ENCODE peak calls at places on chromosome 22, in five cellular contexts. H is SK-N-SH, V is K562, I is GM12878, L is HepG2. E is an unnamed sample.
A peak's percentile ranks its signal among the peaks of the same experiment; 100 is the strongest.

GRCh38 chr22:27207907-27208306 is 550.5 kb downstream of the MIAT start:
- DNase-seq in H (no peak), V (no peak), I (no peak), L (no peak), E (no peak)

GRCh38 chr22:43777204-43777671 is 34.9 kb downstream of the EFCAB6 start:
- DNase-seq in H (no peak), V (peak; percentile 1), I (no peak), L (no peak), E (no peak)

GRCh38 chr22:23281406-23282088 is 101.2 kb downstream of the BCR start:
- DNase-seq in H (peak; percentile 93), V (peak; percentile 99), I (peak; percentile 25), L (peak; percentile 66), E (peak; percentile 19)

GRCh38 chr22:45468872-45469572 is 33.7 kb upstream of the FBLN1 start:
- DNase-seq in H (no peak), V (no peak), I (no peak), L (no peak), E (no peak)

GRCh38 chr22:23128269-23129108 is 13.3 kb downstream of the RSPH14 start:
- DNase-seq in H (peak; percentile 90), V (peak; percentile 98), I (no peak), L (peak; percentile 59), E (peak; percentile 59)

GRCh38 chr22:23984430-23984829 is 4.5 kb downstream of the GSTT2 start:
- DNase-seq in H (peak; percentile 52), V (no peak), I (no peak), L (no peak), E (peak; percentile 48)

GRCh38 chr22:29890760-29891159 is 7.8 kb downstream of the MTMR3 start:
- DNase-seq in H (no peak), V (no peak), I (no peak), L (peak; percentile 44), E (no peak)

GRCh38 chr22:45112136-45112879 is 51.4 kb upstream of the NUP50 start:
- DNase-seq in H (no peak), V (no peak), I (no peak), L (no peak), E (no peak)

GRCh38 chr22:45319319-45319675 is 9.6 kb downstream of the FAM118A start:
- DNase-seq in H (peak; percentile 60), V (no peak), I (no peak), L (no peak), E (no peak)

GRCh38 chr22:20998411-20999336 is 3.2 kb downstream of the THAP7 start:
- DNase-seq in H (no peak), V (peak; percentile 63), I (no peak), L (no peak), E (no peak)

GRCh38 chr22:47190276-47190956 is 428.0 kb downstream of the TBC1D22A start:
- DNase-seq in H (no peak), V (no peak), I (no peak), L (no peak), E (no peak)

GRCh38 chr22:29733362-29734322 is 13.8 kb downstream of the CABP7 start:
- DNase-seq in H (peak; percentile 83), V (peak; percentile 43), I (peak; percentile 17), L (no peak), E (no peak)

GRCh38 chr22:27984001-27984695 is 65.1 kb upstream of the PITPNB start:
- DNase-seq in H (no peak), V (no peak), I (no peak), L (no peak), E (no peak)

GRCh38 chr22:20430641-20431519 is 6.7 kb downstream of the SCARF2 start:
- DNase-seq in H (peak; percentile 57), V (no peak), I (no peak), L (no peak), E (peak; percentile 33)

GRCh38 chr22:46612904-46613605 is 7.1 kb upstream of the GRAMD4 start:
- DNase-seq in H (peak; percentile 90), V (no peak), I (no peak), L (peak; percentile 35), E (no peak)

GRCh38 chr22:16915711-16916110 is 90.5 kb upstream of the XKR3 start:
- DNase-seq in H (no peak), V (no peak), I (no peak), L (no peak), E (no peak)

GRCh38 chr22:23431337-23432072 is 148.6 kb downstream of the IGLL1 start:
- DNase-seq in H (no peak), V (peak; percentile 67), I (no peak), L (peak; percentile 11), E (no peak)

GRCh38 chr22:28051787-28052356 is 132.8 kb upstream of the PITPNB start:
- DNase-seq in H (peak; percentile 44), V (peak; percentile 63), I (no peak), L (peak; percentile 43), E (peak; percentile 29)

GRCh38 chr22:34067031-34067430 is 146.8 kb upstream of the LARGE1 start:
- DNase-seq in H (no peak), V (no peak), I (no peak), L (no peak), E (no peak)

GRCh38 chr22:20302438-20303228 is 17.2 kb downstream of the DGCR6L start:
- DNase-seq in H (no peak), V (peak; percentile 29), I (no peak), L (no peak), E (no peak)

GRCh38 chr22:29457730-29458129 is 19.3 kb downstream of the RFPL1 start:
- DNase-seq in H (peak; percentile 78), V (peak; percentile 65), I (peak; percentile 21), L (peak; percentile 37), E (peak; percentile 70)

GRCh38 chr22:38136607-38137006 is 26.1 kb upstream of the BAIAP2L2 start:
- DNase-seq in H (no peak), V (no peak), I (no peak), L (no peak), E (no peak)

GRCh38 chr22:19663286-19663815 is 51.0 kb upstream of the SEPTIN5 start:
- DNase-seq in H (peak; percentile 90), V (no peak), I (no peak), L (no peak), E (no peak)

GRCh38 chr22:30079952-30080533 is at the start of gene HORMAD2:
- DNase-seq in H (no peak), V (no peak), I (no peak), L (no peak), E (no peak)

GRCh38 chr22:33000342-33001280 is 57.6 kb downstream of the SYN3 start:
- DNase-seq in H (peak; percentile 82), V (peak; percentile 56), I (no peak), L (peak; percentile 15), E (no peak)

GRCh38 chr22:26460202-26460601 is 23.4 kb downstream of the HPS4 start:
- DNase-seq in H (no peak), V (no peak), I (no peak), L (no peak), E (no peak)

GRCh38 chr22:30882181-30882771 is 86.3 kb downstream of the MORC2 start:
- DNase-seq in H (no peak), V (peak; percentile 14), I (no peak), L (no peak), E (no peak)

GRCh38 chr22:30335236-30335635 is 8.5 kb upstream of the TBC1D10A start:
- DNase-seq in H (no peak), V (no peak), I (no peak), L (no peak), E (no peak)

GRCh38 chr22:30205281-30206115 is 41.1 kb downstream of the LIF start:
- DNase-seq in H (peak; percentile 48), V (peak; percentile 34), I (no peak), L (peak; percentile 40), E (no peak)

GRCh38 chr22:37525073-37525745 is 6.0 kb upstream of the CARD10 start:
- DNase-seq in H (peak; percentile 37), V (no peak), I (no peak), L (no peak), E (peak; percentile 60)

GRCh38 chr22:42154293-42154692 is 23.7 kb upstream of the CYP2D6 start:
- DNase-seq in H (no peak), V (no peak), I (no peak), L (no peak), E (no peak)

GRCh38 chr22:25085930-25086901 is 113.4 kb upstream of the CRYBB3 start:
- DNase-seq in H (no peak), V (no peak), I (peak; percentile 79), L (peak; percentile 91), E (no peak)
- TF ChIP-seq ZBTB33 in H (no peak), V (no peak), I (no peak), L (no peak), E (no peak)

DNA sequence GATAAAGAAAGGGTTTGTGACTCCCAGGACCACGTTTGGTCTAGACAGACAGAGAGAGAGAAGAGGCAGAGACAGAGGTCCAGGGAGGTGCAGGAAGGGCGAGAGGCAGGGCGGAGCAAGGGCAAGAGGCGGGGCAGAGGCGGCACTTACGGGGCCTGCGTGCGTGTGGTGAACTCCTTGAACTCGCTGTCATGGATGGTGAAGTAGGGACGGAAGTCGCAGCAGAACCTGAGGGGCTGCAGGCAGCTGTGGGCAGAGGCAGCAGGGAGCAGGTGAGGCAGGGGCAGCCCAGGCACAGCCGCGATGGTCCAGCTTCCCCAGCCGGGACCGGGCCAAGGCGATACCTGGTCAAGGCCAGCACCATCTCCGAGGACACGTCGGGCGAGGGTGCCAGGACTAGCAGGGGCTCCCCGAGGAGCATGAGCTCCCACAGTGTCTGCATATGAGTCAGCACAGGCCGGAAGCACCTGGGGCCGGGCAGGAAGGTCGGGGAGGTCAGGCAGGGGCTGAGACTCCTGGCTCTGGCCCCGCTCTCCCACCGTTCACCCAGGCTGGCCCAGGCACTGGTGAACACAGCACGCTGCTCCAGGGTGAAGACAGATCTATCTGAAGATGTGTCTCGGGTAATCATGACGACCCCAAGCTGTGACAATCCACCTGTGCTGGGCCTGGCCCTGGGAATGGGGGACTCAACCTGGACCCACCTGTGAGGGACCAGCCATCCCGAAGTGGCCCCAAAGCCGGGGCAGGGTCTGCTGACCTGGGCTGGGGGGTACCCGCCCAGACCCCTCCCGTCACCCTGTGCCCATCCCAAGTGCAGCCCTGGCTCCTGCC is 7.2 kb upstream of the PLXNB2 start:
- DNase-seq in H (peak; percentile 22), V (peak; percentile 87), I (peak; percentile 84), L (no peak), E (no peak)
- H3K4me3 ChIP-seq in H (no peak overlapping the region), V (peak overlapping the region; percentile 7), I (peak overlapping the region; percentile 70), L (peak overlapping the region; percentile 64), E (no peak overlapping the region)

DNA sequence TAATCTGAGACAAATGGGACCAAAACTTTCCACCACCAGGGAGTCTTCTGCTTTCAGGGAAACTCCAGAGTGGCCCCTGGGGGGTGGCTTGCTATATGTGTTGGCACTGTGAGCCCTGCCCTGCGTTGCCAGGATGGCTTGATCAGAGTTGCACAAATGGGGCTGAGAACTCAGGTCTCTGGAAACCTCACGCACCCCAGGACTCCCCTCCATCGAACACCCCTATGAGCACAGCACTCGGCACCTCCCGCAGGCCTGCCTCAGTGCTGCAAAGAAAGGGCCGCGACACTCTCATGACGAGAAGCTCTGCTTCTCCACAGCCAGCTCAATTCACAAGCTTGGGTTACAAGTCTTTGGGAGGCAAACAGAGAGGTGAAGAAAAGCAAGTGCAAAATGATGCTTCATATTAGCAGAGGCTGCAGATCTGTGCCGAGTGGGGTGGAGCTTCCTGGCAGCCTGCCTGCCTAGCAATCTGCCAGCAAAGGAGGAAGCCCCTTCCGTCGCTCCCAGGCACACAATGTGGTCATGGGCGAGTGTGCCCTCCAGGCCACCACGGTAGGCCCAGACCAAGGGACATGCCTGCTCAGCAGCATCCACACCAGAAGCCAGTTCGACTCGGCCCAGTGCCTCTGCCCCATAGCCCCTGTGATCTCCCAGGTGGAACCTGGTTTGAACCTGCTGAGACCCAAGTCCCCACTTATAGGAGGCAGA is 55.7 kb downstream of the MYH9 start:
- DNase-seq in H (peak; percentile 90), V (no peak), I (peak; percentile 40), L (no peak), E (no peak)
- TF ChIP-seq ZBTB33 in H (no peak), V (no peak), I (no peak), L (no peak), E (no peak)

GRCh38 chr22:49497266-49497665 is 330.4 kb downstream of the BRD1 start:
- DNase-seq in H (no peak), V (no peak), I (no peak), L (peak; percentile 6), E (peak; percentile 22)
- H3K4me3 ChIP-seq in H (no peak overlapping the region), V (no peak overlapping the region), I (no peak overlapping the region), L (no peak overlapping the region), E (no peak overlapping the region)

E was measured in HCT116.